ENCODE peak calls at places on chromosomes 2 and 18, in six cellular contexts. One of them, this sample, is unnamed.

GRCh38 chr2:239813261-239814135 is 211.6 kb downstream of the NDUFA10 start:
- DNase-seq in esophagus squamous epithelium: no peak
- DNase-seq in Panc1: no peak
- DNase-seq in RWPE1: no peak
- DNase-seq in CD8-positive, alpha-beta T cell: no peak
- DNase-seq in thyroid gland: peak
- DNase-seq in this sample: no peak

GRCh38 chr2:219684721-219685689 is 57.6 kb downstream of the SLC4A3 start:
- DNase-seq in thyroid gland: peak
- DNase-seq in esophagus squamous epithelium: no peak
- DNase-seq in RWPE1: peak
- DNase-seq in Panc1: peak
- DNase-seq in CD8-positive, alpha-beta T cell: peak
- DNase-seq in this sample: no peak

GRCh38 chr2:45765007-45765767 is 113.7 kb downstream of the PRKCE start:
- DNase-seq in CD8-positive, alpha-beta T cell: no peak
- DNase-seq in esophagus squamous epithelium: no peak
- DNase-seq in Panc1: no peak
- DNase-seq in thyroid gland: no peak
- DNase-seq in RWPE1: no peak
- DNase-seq in this sample: no peak

GRCh38 chr2:241649414-241649813 is 11.9 kb downstream of the ATG4B start:
- DNase-seq in esophagus squamous epithelium: no peak
- DNase-seq in RWPE1: no peak
- DNase-seq in Panc1: no peak
- DNase-seq in CD8-positive, alpha-beta T cell: no peak
- DNase-seq in thyroid gland: peak
- DNase-seq in this sample: no peak

GRCh38 chr2:223805008-223805407 is 32.4 kb downstream of the AP1S3 start:
- DNase-seq in RWPE1: no peak
- DNase-seq in thyroid gland: peak
- DNase-seq in esophagus squamous epithelium: no peak
- DNase-seq in CD8-positive, alpha-beta T cell: no peak
- DNase-seq in Panc1: no peak
- DNase-seq in this sample: no peak

GRCh38 chr18:45771587-45771986 is 47.6 kb downstream of the SLC14A1 start:
- DNase-seq in RWPE1: no peak
- DNase-seq in esophagus squamous epithelium: no peak
- DNase-seq in thyroid gland: no peak
- DNase-seq in CD8-positive, alpha-beta T cell: no peak
- DNase-seq in Panc1: no peak
- DNase-seq in this sample: no peak

GRCh38 chr2:157789933-157790511 is 86.1 kb downstream of the ACVR1 start:
- DNase-seq in esophagus squamous epithelium: no peak
- DNase-seq in RWPE1: no peak
- DNase-seq in thyroid gland: peak
- DNase-seq in Panc1: no peak
- DNase-seq in CD8-positive, alpha-beta T cell: no peak
- DNase-seq in this sample: no peak

GRCh38 chr18:55753643-55754255 is 165.8 kb upstream of the TCF4 start:
- DNase-seq in thyroid gland: no peak
- DNase-seq in RWPE1: peak
- DNase-seq in esophagus squamous epithelium: no peak
- DNase-seq in CD8-positive, alpha-beta T cell: no peak
- DNase-seq in Panc1: peak
- DNase-seq in this sample: no peak

GRCh38 chr2:10584242-10584753 is 105.5 kb downstream of the NOL10 start:
- DNase-seq in CD8-positive, alpha-beta T cell: no peak
- DNase-seq in Panc1: no peak
- DNase-seq in esophagus squamous epithelium: no peak
- DNase-seq in thyroid gland: no peak
- DNase-seq in RWPE1: no peak
- DNase-seq in this sample: no peak

GRCh38 chr2:109030870-109031480 is 42.0 kb upstream of the EDAR start:
- DNase-seq in CD8-positive, alpha-beta T cell: peak
- DNase-seq in Panc1: no peak
- DNase-seq in esophagus squamous epithelium: no peak
- DNase-seq in thyroid gland: no peak
- DNase-seq in RWPE1: no peak
- DNase-seq in this sample: no peak

GRCh38 chr2:234257859-234258561 is 207.5 kb downstream of the SPP2 start:
- DNase-seq in thyroid gland: peak
- DNase-seq in Panc1: peak
- DNase-seq in CD8-positive, alpha-beta T cell: no peak
- DNase-seq in esophagus squamous epithelium: no peak
- DNase-seq in RWPE1: peak
- DNase-seq in this sample: no peak

GRCh38 chr2:144583741-144584453 is 64.0 kb upstream of the ZEB2 start:
- DNase-seq in thyroid gland: no peak
- DNase-seq in Panc1: no peak
- DNase-seq in esophagus squamous epithelium: no peak
- DNase-seq in CD8-positive, alpha-beta T cell: no peak
- DNase-seq in RWPE1: peak
- DNase-seq in this sample: no peak

GRCh38 chr2:15636972-15637785 is 45.5 kb downstream of the DDX1 start:
- DNase-seq in thyroid gland: peak
- DNase-seq in Panc1: peak
- DNase-seq in RWPE1: peak
- DNase-seq in esophagus squamous epithelium: no peak
- DNase-seq in CD8-positive, alpha-beta T cell: peak
- DNase-seq in this sample: no peak

GRCh38 chr2:178233428-178233827 is 39.1 kb downstream of the OSBPL6 start:
- DNase-seq in RWPE1: peak
- DNase-seq in Panc1: no peak
- DNase-seq in CD8-positive, alpha-beta T cell: no peak
- DNase-seq in esophagus squamous epithelium: no peak
- DNase-seq in thyroid gland: no peak
- DNase-seq in this sample: no peak

GRCh38 chr2:42457011-42457410 is 36.8 kb downstream of the KCNG3 start:
- DNase-seq in thyroid gland: no peak
- DNase-seq in CD8-positive, alpha-beta T cell: no peak
- DNase-seq in RWPE1: no peak
- DNase-seq in esophagus squamous epithelium: no peak
- DNase-seq in Panc1: no peak
- DNase-seq in this sample: no peak

GRCh38 chr2:120985174-120985996 is 249.7 kb downstream of the GLI2 start:
- DNase-seq in esophagus squamous epithelium: no peak
- DNase-seq in RWPE1: no peak
- DNase-seq in thyroid gland: no peak
- DNase-seq in CD8-positive, alpha-beta T cell: no peak
- DNase-seq in Panc1: no peak
- DNase-seq in this sample: no peak

GRCh38 chr2:68253211-68254068 is 1.1 kb upstream of the PPP3R1 start:
- DNase-seq in thyroid gland: peak
- DNase-seq in RWPE1: no peak
- DNase-seq in esophagus squamous epithelium: no peak
- DNase-seq in Panc1: peak
- DNase-seq in CD8-positive, alpha-beta T cell: no peak
- DNase-seq in this sample: no peak

GRCh38 chr2:212721026-212721451 is 182.4 kb upstream of the ERBB4 start:
- DNase-seq in esophagus squamous epithelium: no peak
- DNase-seq in thyroid gland: no peak
- DNase-seq in Panc1: no peak
- DNase-seq in RWPE1: no peak
- DNase-seq in CD8-positive, alpha-beta T cell: no peak
- DNase-seq in this sample: no peak

GRCh38 chr2:204108874-204109295 is 172.3 kb downstream of the ICOS start:
- DNase-seq in thyroid gland: no peak
- DNase-seq in CD8-positive, alpha-beta T cell: no peak
- DNase-seq in esophagus squamous epithelium: no peak
- DNase-seq in Panc1: no peak
- DNase-seq in RWPE1: no peak
- DNase-seq in this sample: no peak

GRCh38 chr2:72128843-72129227 is 18.8 kb downstream of the CYP26B1 start:
- DNase-seq in Panc1: no peak
- DNase-seq in esophagus squamous epithelium: no peak
- DNase-seq in RWPE1: no peak
- DNase-seq in thyroid gland: no peak
- DNase-seq in CD8-positive, alpha-beta T cell: no peak
- DNase-seq in this sample: no peak

GRCh38 chr2:125168442-125168841 is 1143.4 kb downstream of the CNTNAP5 start:
- DNase-seq in thyroid gland: no peak
- DNase-seq in RWPE1: no peak
- DNase-seq in CD8-positive, alpha-beta T cell: no peak
- DNase-seq in esophagus squamous epithelium: no peak
- DNase-seq in Panc1: no peak
- DNase-seq in this sample: no peak

GRCh38 chr18:59906203-59906602 is 6.4 kb downstream of the PMAIP1 start:
- DNase-seq in thyroid gland: no peak
- DNase-seq in esophagus squamous epithelium: no peak
- DNase-seq in CD8-positive, alpha-beta T cell: no peak
- DNase-seq in RWPE1: no peak
- DNase-seq in Panc1: no peak
- DNase-seq in this sample: no peak

DNA sequence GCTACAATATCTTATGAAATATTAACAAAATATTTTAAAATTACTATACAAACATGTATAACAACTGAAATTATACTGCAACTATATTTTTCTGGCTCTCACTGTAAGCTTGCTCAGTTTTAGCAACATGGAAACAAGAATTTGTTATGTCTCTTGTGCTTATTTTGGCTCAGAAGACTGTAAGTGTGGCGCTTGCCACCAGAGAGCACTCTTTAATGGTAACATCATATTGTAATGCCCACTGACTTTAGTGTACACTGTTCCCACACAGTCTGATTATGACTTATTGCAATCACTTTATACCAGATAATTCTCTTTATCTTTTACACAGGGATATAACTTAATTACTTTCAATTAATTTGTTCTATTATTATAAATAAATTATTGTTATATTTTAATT is 1500.6 kb upstream of the TMEFF2 start:
- DNase-seq in CD8-positive, alpha-beta T cell: no peak
- DNase-seq in thyroid gland: no peak
- DNase-seq in esophagus squamous epithelium: no peak
- DNase-seq in RWPE1: peak
- DNase-seq in Panc1: no peak
- DNase-seq in this sample: no peak
- TF ChIP-seq CTCF in CD8-positive, alpha-beta T cell: no peak
- TF ChIP-seq CTCF in thyroid gland: no peak
- TF ChIP-seq CTCF in esophagus squamous epithelium: no peak
- TF ChIP-seq CTCF in RWPE1: peak
- TF ChIP-seq CTCF in Panc1: peak
- TF ChIP-seq CTCF in this sample: peak

GRCh38 chr18:74459877-74460276 is 2.8 kb upstream of the DIPK1C start:
- DNase-seq in esophagus squamous epithelium: no peak
- DNase-seq in RWPE1: no peak
- DNase-seq in thyroid gland: no peak
- DNase-seq in CD8-positive, alpha-beta T cell: no peak
- DNase-seq in Panc1: no peak
- DNase-seq in this sample: no peak
- TF ChIP-seq CTCF in esophagus squamous epithelium: peak
- TF ChIP-seq CTCF in RWPE1: no peak
- TF ChIP-seq CTCF in thyroid gland: no peak
- TF ChIP-seq CTCF in CD8-positive, alpha-beta T cell: no peak
- TF ChIP-seq CTCF in Panc1: no peak
- TF ChIP-seq CTCF in this sample: no peak

GRCh38 chr2:207230261-207231105 is 64.7 kb upstream of the KLF7 start:
- DNase-seq in Panc1: no peak
- DNase-seq in RWPE1: peak
- DNase-seq in esophagus squamous epithelium: no peak
- DNase-seq in CD8-positive, alpha-beta T cell: no peak
- DNase-seq in thyroid gland: no peak
- DNase-seq in this sample: no peak
- TF ChIP-seq CTCF in Panc1: peak
- TF ChIP-seq CTCF in RWPE1: no peak
- TF ChIP-seq CTCF in esophagus squamous epithelium: peak
- TF ChIP-seq CTCF in CD8-positive, alpha-beta T cell: no peak
- TF ChIP-seq CTCF in thyroid gland: peak
- TF ChIP-seq CTCF in this sample: peak

DNA sequence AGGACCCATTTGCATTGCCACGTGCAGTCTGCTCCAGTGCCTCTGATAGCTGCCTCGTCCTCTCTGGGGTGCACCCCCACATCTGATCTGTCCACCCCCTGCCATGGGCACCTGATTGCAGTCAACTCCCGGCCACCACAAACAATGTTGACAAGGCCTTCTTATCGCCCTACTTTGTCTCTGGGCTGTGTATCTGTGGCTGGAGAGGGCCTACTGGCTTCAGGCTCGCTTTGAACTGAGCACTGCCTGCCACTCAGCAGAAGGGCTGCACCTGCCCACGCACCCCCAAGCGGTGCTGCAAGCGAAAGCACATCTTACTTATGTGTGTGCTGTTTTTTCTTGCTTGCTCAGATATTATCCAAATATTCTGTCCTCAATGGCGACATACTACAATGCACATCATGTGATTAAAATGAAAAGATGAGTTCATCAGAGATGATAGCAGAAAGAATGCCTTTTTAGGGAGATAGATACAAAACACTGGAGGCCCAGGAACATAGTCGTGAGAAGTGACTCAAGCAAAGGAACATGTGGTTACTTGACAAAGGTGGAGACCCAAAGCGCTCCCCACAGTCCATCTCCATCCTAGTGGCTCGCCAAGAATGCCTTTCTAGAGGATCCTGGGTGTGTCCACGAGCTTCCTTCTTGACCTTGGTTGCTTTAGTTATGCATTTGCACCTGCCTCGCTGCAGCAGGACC is 28.8 kb downstream of the FBLN7 start:
- DNase-seq in esophagus squamous epithelium: no peak
- DNase-seq in Panc1: no peak
- DNase-seq in thyroid gland: no peak
- DNase-seq in CD8-positive, alpha-beta T cell: no peak
- DNase-seq in RWPE1: no peak
- DNase-seq in this sample: no peak
- TF ChIP-seq CTCF in esophagus squamous epithelium: no peak
- TF ChIP-seq CTCF in Panc1: no peak
- TF ChIP-seq CTCF in thyroid gland: no peak
- TF ChIP-seq CTCF in CD8-positive, alpha-beta T cell: no peak
- TF ChIP-seq CTCF in RWPE1: no peak
- TF ChIP-seq CTCF in this sample: no peak

GRCh38 chr18:50590625-50591024 is 30.7 kb downstream of the MAPK4 start:
- DNase-seq in thyroid gland: no peak
- DNase-seq in esophagus squamous epithelium: no peak
- DNase-seq in RWPE1: no peak
- DNase-seq in Panc1: no peak
- DNase-seq in CD8-positive, alpha-beta T cell: no peak
- DNase-seq in this sample: no peak

GRCh38 chr18:50582500-50582899 is 22.6 kb downstream of the MAPK4 start:
- DNase-seq in RWPE1: no peak
- DNase-seq in CD8-positive, alpha-beta T cell: no peak
- DNase-seq in esophagus squamous epithelium: no peak
- DNase-seq in Panc1: no peak
- DNase-seq in thyroid gland: no peak
- DNase-seq in this sample: no peak

GRCh38 chr18:50581517-50581916 is 21.6 kb downstream of the MAPK4 start:
- DNase-seq in esophagus squamous epithelium: no peak
- DNase-seq in RWPE1: no peak
- DNase-seq in Panc1: no peak
- DNase-seq in thyroid gland: no peak
- DNase-seq in CD8-positive, alpha-beta T cell: no peak
- DNase-seq in this sample: no peak

GRCh38 chr18:50586710-50587109 is 26.8 kb downstream of the MAPK4 start:
- DNase-seq in esophagus squamous epithelium: no peak
- DNase-seq in thyroid gland: no peak
- DNase-seq in Panc1: no peak
- DNase-seq in RWPE1: no peak
- DNase-seq in CD8-positive, alpha-beta T cell: no peak
- DNase-seq in this sample: no peak
- TF ChIP-seq CTCF in esophagus squamous epithelium: peak
- TF ChIP-seq CTCF in thyroid gland: no peak
- TF ChIP-seq CTCF in Panc1: peak
- TF ChIP-seq CTCF in RWPE1: peak
- TF ChIP-seq CTCF in CD8-positive, alpha-beta T cell: no peak
- TF ChIP-seq CTCF in this sample: peak